ENCODE peak calls at places on chromosomes 4 and X, in eight cellular contexts. D is AG10803, V is transverse colon, W is H1, C is nephron progenitor cell, K is neural crest cell, O is kidney, J is HL-60. G is an unnamed sample.

GRCh38 chr4:4995103-4995761 is 24.0 kb downstream of the CYTL1 start:
- DNase-seq in D (peak), V (peak), W (peak), C (peak), K (peak), O (peak), J (peak), G (no peak)

GRCh38 chrX:136086521-136086920 is 60.8 kb upstream of the FHL1 start:
- DNase-seq in D (no peak), V (no peak), W (no peak), C (no peak), K (no peak), O (no peak), J (no peak), G (no peak)

GRCh38 chr4:147160908-147161513 is 215.3 kb upstream of the TTC29 start:
- DNase-seq in D (peak), V (no peak), W (no peak), C (peak), K (no peak), O (no peak), J (peak), G (no peak)

GRCh38 chrX:140917354-140918115 is 84.9 kb upstream of the SPANXB1 start:
- DNase-seq in D (no peak), V (no peak), W (no peak), C (no peak), K (no peak), O (no peak), J (no peak), G (no peak)

GRCh38 chrX:132651411-132652086 is 162.7 kb upstream of the MBNL3 start:
- DNase-seq in D (peak), V (no peak), W (no peak), C (no peak), K (no peak), O (no peak), J (no peak), G (no peak)

GRCh38 chr4:60657802-60658201 is 542.3 kb upstream of the ADGRL3 start:
- DNase-seq in D (no peak), V (no peak), W (no peak), C (no peak), K (no peak), O (no peak), J (no peak), G (no peak)

GRCh38 chrX:106707771-106708454 is 18.6 kb upstream of the RNF128 start:
- DNase-seq in D (peak), V (no peak), W (no peak), C (no peak), K (no peak), O (no peak), J (no peak), G (no peak)

GRCh38 chr4:6126971-6127745 is 73.2 kb downstream of the JAKMIP1 start:
- DNase-seq in D (no peak), V (no peak), W (no peak), C (no peak), K (no peak), O (no peak), J (no peak), G (peak)

GRCh38 chrX:145817666-145818521 is at the start of gene SLITRK2:
- DNase-seq in D (no peak), V (no peak), W (peak), C (peak), K (peak), O (peak), J (no peak), G (peak)

GRCh38 chrX:31423575-31424284 is 351.9 kb upstream of the FTHL17 start:
- DNase-seq in D (peak), V (peak), W (peak), C (peak), K (no peak), O (no peak), J (no peak), G (no peak)

GRCh38 chr4:68466185-68466584 is 18.9 kb downstream of the TMPRSS11E start:
- DNase-seq in D (peak), V (no peak), W (no peak), C (no peak), K (no peak), O (no peak), J (no peak), G (no peak)

GRCh38 chr4:27368781-27369180 is 508.1 kb downstream of the STIM2 start:
- DNase-seq in D (no peak), V (no peak), W (no peak), C (no peak), K (no peak), O (no peak), J (no peak), G (no peak)

GRCh38 chrX:103754401-103754800 is 22.2 kb upstream of the PLP1 start:
- DNase-seq in D (no peak), V (no peak), W (no peak), C (no peak), K (no peak), O (no peak), J (no peak), G (no peak)

GRCh38 chr4:82017680-82018079 is 356.1 kb downstream of the HNRNPD start:
- DNase-seq in D (peak), V (no peak), W (no peak), C (peak), K (peak), O (no peak), J (no peak), G (no peak)

GRCh38 chrX:40007136-40007535 is 90.6 kb downstream of the BCOR start:
- DNase-seq in D (no peak), V (no peak), W (peak), C (peak), K (no peak), O (no peak), J (no peak), G (no peak)

GRCh38 chrX:14235004-14235403 is 205.3 kb upstream of the GEMIN8 start:
- DNase-seq in D (no peak), V (no peak), W (no peak), C (no peak), K (no peak), O (no peak), J (no peak), G (no peak)

GRCh38 chr4:141375855-141376254 is 155.2 kb downstream of the ZNF330 start:
- DNase-seq in D (peak), V (no peak), W (no peak), C (no peak), K (no peak), O (no peak), J (no peak), G (no peak)

GRCh38 chrX:123422875-123423274 is 238.8 kb downstream of the GRIA3 start:
- DNase-seq in D (peak), V (peak), W (no peak), C (peak), K (peak), O (no peak), J (no peak), G (no peak)

GRCh38 chr4:2948895-2949781 is 14.1 kb downstream of the NOP14 start:
- DNase-seq in D (peak), V (no peak), W (no peak), C (no peak), K (no peak), O (no peak), J (no peak), G (peak)

GRCh38 chrX:153806999-153807575 is 12.6 kb downstream of the SSR4 start:
- DNase-seq in D (no peak), V (no peak), W (no peak), C (no peak), K (no peak), O (no peak), J (no peak), G (no peak)

GRCh38 chrX:40867352-40867751 is 132.0 kb upstream of the MED14 start:
- DNase-seq in D (peak), V (no peak), W (no peak), C (no peak), K (no peak), O (no peak), J (no peak), G (no peak)

GRCh38 chr4:90474484-90474883 is 347.3 kb downstream of the CCSER1 start:
- DNase-seq in D (no peak), V (no peak), W (no peak), C (no peak), K (no peak), O (no peak), J (no peak), G (no peak)

GRCh38 chr4:124833831-124834505 is 121.4 kb upstream of the ANKRD50 start:
- DNase-seq in D (no peak), V (no peak), W (no peak), C (no peak), K (no peak), O (no peak), J (no peak), G (no peak)

GRCh38 chr4:152858934-152859333 is 77.2 kb upstream of the FHDC1 start:
- DNase-seq in D (no peak), V (no peak), W (no peak), C (no peak), K (no peak), O (no peak), J (no peak), G (no peak)

GRCh38 chr4:36445485-36445884 is 164.1 kb downstream of the DTHD1 start:
- DNase-seq in D (no peak), V (no peak), W (no peak), C (no peak), K (no peak), O (no peak), J (peak), G (no peak)

GRCh38 chrX:55489315-55490009 is at the start of gene USP51:
- DNase-seq in D (peak), V (peak), W (peak), C (peak), K (peak), O (peak), J (no peak), G (no peak)

GRCh38 chr4:13933163-13933562 is 305.6 kb upstream of the BOD1L1 start:
- DNase-seq in D (peak), V (no peak), W (no peak), C (no peak), K (no peak), O (no peak), J (no peak), G (no peak)

GRCh38 chrX:73289039-73289438 is 74.4 kb upstream of the NAP1L2 start:
- DNase-seq in D (no peak), V (no peak), W (peak), C (no peak), K (no peak), O (no peak), J (no peak), G (no peak)

GRCh38 chr4:9685692-9686091 is 95.7 kb upstream of the DRD5 start:
- DNase-seq in D (no peak), V (no peak), W (no peak), C (no peak), K (no peak), O (no peak), J (no peak), G (no peak)

GRCh38 chr4:102564399-102564921 is 63.3 kb downstream of the NFKB1 start:
- DNase-seq in D (peak), V (no peak), W (no peak), C (no peak), K (no peak), O (no peak), J (no peak), G (no peak)

GRCh38 chr4:164648151-164648848 is 105.6 kb upstream of the SMIM31 start:
- DNase-seq in D (no peak), V (no peak), W (no peak), C (no peak), K (no peak), O (no peak), J (no peak), G (no peak)

GRCh38 chrX:1400731-1401471 is 9.0 kb upstream of the SLC25A6 start:
- DNase-seq in D (no peak), V (no peak), W (peak), C (no peak), K (no peak), O (peak), J (no peak), G (peak)

GRCh38 chr4:23866450-23866849 is 23.4 kb downstream of the PPARGC1A start:
- DNase-seq in D (no peak), V (no peak), W (no peak), C (no peak), K (no peak), O (no peak), J (no peak), G (no peak)

GRCh38 chr4:18398661-18399060 is 377.1 kb upstream of the LCORL start:
- DNase-seq in D (no peak), V (no peak), W (no peak), C (peak), K (no peak), O (no peak), J (no peak), G (no peak)

GRCh38 chrX:66634272-66634671 is 4.6 kb downstream of the EDA2R start:
- DNase-seq in D (peak), V (no peak), W (no peak), C (no peak), K (no peak), O (no peak), J (no peak), G (no peak)

GRCh38 chr4:44629280-44629866 is 22.1 kb downstream of the YIPF7 start:
- DNase-seq in D (peak), V (no peak), W (peak), C (peak), K (peak), O (no peak), J (peak), G (no peak)

DNA sequence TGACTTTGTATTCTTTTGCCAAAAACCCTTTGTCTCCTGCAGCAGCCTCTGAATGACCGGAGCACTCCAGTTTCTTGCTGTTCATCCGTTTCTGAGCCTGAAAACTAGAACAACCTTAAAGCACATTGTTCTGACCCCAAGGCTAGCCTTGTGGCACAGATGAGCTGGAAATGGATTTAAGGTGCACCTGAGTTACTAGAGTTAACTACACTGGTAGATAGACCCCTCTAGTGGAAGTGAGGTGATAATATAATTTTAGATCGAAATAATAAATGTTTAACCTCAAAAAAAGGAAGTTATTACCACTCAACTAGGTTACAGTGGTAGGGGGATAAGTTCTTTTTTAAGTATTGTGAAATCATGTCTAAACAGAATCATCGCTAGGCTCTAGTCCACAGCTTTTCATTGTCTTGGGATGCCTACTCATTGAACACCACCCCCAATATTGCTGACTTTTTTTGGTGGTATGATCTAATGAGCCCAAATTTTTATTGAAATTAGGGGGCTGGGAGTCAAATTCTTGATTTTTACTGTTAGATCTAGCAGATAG is 2.7 kb downstream of the PLS3 start:
- DNase-seq in D (no peak), V (no peak), W (no peak), C (no peak), K (no peak), O (no peak), J (no peak), G (no peak)
- TF ChIP-seq CTCF in D (no peak), V (no peak), W (no peak), C (no peak), K (no peak), O (no peak), J (no peak), G (peak)

GRCh38 chr4:113358784-113359183 is 309.3 kb downstream of the ANK2 start:
- DNase-seq in D (no peak), V (no peak), W (no peak), C (no peak), K (no peak), O (no peak), J (no peak), G (no peak)

GRCh38 chr4:113350576-113350975 is 301.1 kb downstream of the ANK2 start:
- DNase-seq in D (peak), V (no peak), W (no peak), C (no peak), K (no peak), O (no peak), J (no peak), G (no peak)

GRCh38 chr4:113356452-113356851 is 307.0 kb downstream of the ANK2 start:
- DNase-seq in D (no peak), V (no peak), W (no peak), C (no peak), K (no peak), O (no peak), J (no peak), G (no peak)

GRCh38 chr4:113355550-113356371 is 306.3 kb downstream of the ANK2 start:
- DNase-seq in D (peak), V (peak), W (no peak), C (no peak), K (no peak), O (peak), J (peak), G (no peak)
- TF ChIP-seq CTCF in D (peak), V (no peak), W (no peak), C (no peak), K (no peak), O (no peak), J (no peak), G (peak)

GRCh38 chr4:70948665-70949284 is 44.7 kb upstream of the DCK start:
- DNase-seq in D (no peak), V (no peak), W (no peak), C (no peak), K (no peak), O (no peak), J (no peak), G (no peak)
- TF ChIP-seq CTCF in D (no peak), V (no peak), W (no peak), C (no peak), K (no peak), O (no peak), J (no peak), G (peak)

GRCh38 chr4:41609851-41610250 is 71.9 kb downstream of the LIMCH1 start:
- DNase-seq in D (no peak), V (no peak), W (no peak), C (no peak), K (no peak), O (no peak), J (no peak), G (no peak)

GRCh38 chr4:41613362-41613761 is 75.4 kb downstream of the LIMCH1 start:
- DNase-seq in D (peak), V (no peak), W (no peak), C (peak), K (peak), O (no peak), J (no peak), G (no peak)

GRCh38 chr4:41611881-41612871 is 74.2 kb downstream of the LIMCH1 start:
- DNase-seq in D (peak), V (peak), W (no peak), C (peak), K (peak), O (peak), J (no peak), G (no peak)

GRCh38 chr4:41611124-41611838 is 73.3 kb downstream of the LIMCH1 start:
- DNase-seq in D (no peak), V (no peak), W (no peak), C (no peak), K (no peak), O (no peak), J (no peak), G (no peak)

DNA sequence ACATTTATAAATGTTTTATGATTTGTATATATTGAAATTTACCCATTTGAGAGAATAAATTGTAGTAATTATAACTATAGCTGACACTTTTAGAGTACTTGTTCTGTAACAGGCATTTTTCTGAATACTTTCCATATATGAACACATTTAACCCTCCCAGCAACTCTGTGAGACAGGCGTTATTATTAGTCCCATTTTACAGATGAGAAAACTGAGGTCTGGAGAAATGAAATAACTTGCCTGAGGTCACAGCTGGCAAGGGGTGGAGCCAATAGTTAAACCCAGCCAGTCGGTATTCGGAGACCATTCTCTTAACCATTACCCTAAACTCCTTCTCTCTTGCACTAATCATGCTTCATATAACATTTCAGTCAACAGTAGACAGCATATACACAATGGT is 72.5 kb downstream of the LIMCH1 start:
- DNase-seq in D (no peak), V (no peak), W (no peak), C (no peak), K (no peak), O (no peak), J (no peak), G (no peak)
- TF ChIP-seq CTCF in D (no peak), V (no peak), W (no peak), C (no peak), K (no peak), O (no peak), J (no peak), G (no peak)

GRCh38 chr4:100118213-100118612 is 72.1 kb downstream of the DDIT4L start:
- DNase-seq in D (no peak), V (no peak), W (no peak), C (no peak), K (no peak), O (no peak), J (no peak), G (no peak)

GRCh38 chr4:100113732-100114131 is 76.5 kb downstream of the DDIT4L start:
- DNase-seq in D (no peak), V (no peak), W (no peak), C (no peak), K (no peak), O (no peak), J (no peak), G (no peak)

GRCh38 chr4:100114909-100115308 is 75.4 kb downstream of the DDIT4L start:
- DNase-seq in D (no peak), V (no peak), W (no peak), C (no peak), K (no peak), O (no peak), J (no peak), G (no peak)

GRCh38 chr4:100117749-100118148 is 72.5 kb downstream of the DDIT4L start:
- DNase-seq in D (no peak), V (no peak), W (no peak), C (no peak), K (no peak), O (no peak), J (no peak), G (no peak)
- TF ChIP-seq CTCF in D (peak), V (no peak), W (no peak), C (no peak), K (no peak), O (no peak), J (no peak), G (peak)

G was measured in chondrocyte.